ENCODE peak calls at places on chromosomes 13 and 19, in four cellular contexts. Q is SK-N-SH, X is H1, N is K562. J is an unnamed sample.

GRCh38 chr19:49436381-49437017 is 4.8 kb downstream of the SLC17A7 start:
- DNase-seq in X (peak), N (peak), Q (peak), J (no peak)

GRCh38 chr13:64725492-64725891 is 2504.6 kb downstream of the PCDH9 start:
- DNase-seq in N (no peak), Q (no peak), X (no peak), J (no peak)

GRCh38 chr19:38163419-38164290 is 60.4 kb downstream of the DPF1 start:
- DNase-seq in X (no peak), N (no peak), Q (no peak), J (no peak)

GRCh38 chr13:46405457-46405856 is 18.4 kb upstream of the RUBCNL start:
- DNase-seq in N (no peak), Q (no peak), X (no peak), J (no peak)

GRCh38 chr13:75685239-75685697 is 49.1 kb downstream of the LMO7 start:
- DNase-seq in X (no peak), Q (no peak), N (no peak), J (no peak)

GRCh38 chr19:28297036-28297435 is 915.9 kb downstream of the UQCRFS1 start:
- DNase-seq in N (no peak), X (no peak), Q (no peak), J (no peak)

GRCh38 chr13:34044660-34045080 is 226.7 kb downstream of the RFC3 start:
- DNase-seq in Q (no peak), X (no peak), N (no peak), J (no peak)

GRCh38 chr19:49906879-49907564 is 10.3 kb upstream of the IL4I1 start:
- DNase-seq in Q (no peak), N (no peak), X (no peak), J (peak)

GRCh38 chr13:104954210-104954609 is 1581.3 kb downstream of the EFNB2 start:
- DNase-seq in Q (no peak), N (no peak), X (no peak), J (no peak)

GRCh38 chr13:28324181-28324789 is 170.6 kb downstream of the FLT1 start:
- DNase-seq in N (peak), Q (peak), X (peak), J (peak)

GRCh38 chr19:48836089-48837017 is at the start of gene HSD17B14:
- DNase-seq in Q (peak), X (peak), N (peak), J (no peak)

GRCh38 chr19:33676999-33677665 is 55.4 kb downstream of the CHST8 start:
- DNase-seq in N (no peak), X (no peak), Q (peak), J (no peak)

GRCh38 chr19:4870025-4870700 is 2.7 kb upstream of the PLIN3 start:
- DNase-seq in X (no peak), N (peak), Q (no peak), J (no peak)

GRCh38 chr19:51259348-51260245 is 8.7 kb downstream of the SIGLECL1 start:
- DNase-seq in X (peak), N (peak), Q (peak), J (peak)

GRCh38 chr13:50914848-50915247 is 5.3 kb downstream of the RNASEH2B start:
- DNase-seq in X (no peak), Q (no peak), N (no peak), J (no peak)

GRCh38 chr19:10184636-10185035 is 10.1 kb downstream of the DNMT1 start:
- DNase-seq in Q (no peak), N (no peak), X (no peak), J (no peak)

GRCh38 chr13:61136101-61136500 is 279.5 kb downstream of the PCDH20 start:
- DNase-seq in X (no peak), N (no peak), Q (no peak), J (no peak)

GRCh38 chr13:24282256-24282655 is 27.1 kb upstream of the C1QTNF9 start:
- DNase-seq in X (no peak), N (no peak), Q (peak), J (no peak)

GRCh38 chr13:27359203-27359821 is 65.1 kb upstream of the GTF3A start:
- DNase-seq in N (peak), Q (peak), X (no peak), J (no peak)

GRCh38 chr19:56692496-56692895 is 20.9 kb upstream of the ZNF835 start:
- DNase-seq in X (no peak), N (no peak), Q (no peak), J (no peak)

GRCh38 chr19:33758541-33759013 is 38.1 kb upstream of the KCTD15 start:
- DNase-seq in X (no peak), N (no peak), Q (no peak), J (no peak)

GRCh38 chr19:15812059-15812722 is 3.3 kb downstream of the OR10H1 start:
- DNase-seq in N (no peak), Q (no peak), X (no peak), J (no peak)

GRCh38 chr19:10811391-10812111 is 24.5 kb downstream of the TMED1 start:
- DNase-seq in X (no peak), N (peak), Q (no peak), J (no peak)

GRCh38 chr13:24681930-24682329 is 1.7 kb downstream of the ATP12A start:
- DNase-seq in X (no peak), Q (no peak), N (no peak), J (no peak)

GRCh38 chr13:104318121-104318520 is 1251.9 kb upstream of the SLC10A2 start:
- DNase-seq in X (no peak), N (no peak), Q (peak), J (no peak)

GRCh38 chr13:38308736-38309135 is 40.9 kb upstream of the UFM1 start:
- DNase-seq in N (no peak), X (no peak), Q (no peak), J (no peak)

GRCh38 chr19:40754611-40755247 is 3.7 kb downstream of the SNRPA start:
- DNase-seq in X (no peak), Q (no peak), N (no peak), J (no peak)

GRCh38 chr13:79404985-79405384 is 1.1 kb downstream of the RBM26 start:
- DNase-seq in X (no peak), N (no peak), Q (no peak), J (no peak)

GRCh38 chr13:41674246-41674645 is 216.9 kb downstream of the RGCC start:
- DNase-seq in X (no peak), Q (no peak), N (no peak), J (no peak)

GRCh38 chr19:7505682-7506384 is 10.1 kb upstream of the ZNF358 start:
- DNase-seq in Q (peak), N (peak), X (peak), J (no peak)

GRCh38 chr13:73422973-73423372 is 364.2 kb downstream of the KLF5 start:
- DNase-seq in X (no peak), N (no peak), Q (no peak), J (no peak)

GRCh38 chr13:22569830-22570229 is 610.9 kb upstream of the SGCG start:
- DNase-seq in X (no peak), N (no peak), Q (no peak), J (no peak)

GRCh38 chr19:1862424-1863307 is 713 bp downstream of the KLF16 start:
- DNase-seq in N (peak), X (peak), Q (peak), J (no peak)

GRCh38 chr19:11197291-11198174 is at the start of gene KANK2:
- DNase-seq in N (peak), X (peak), Q (peak), J (peak)

GRCh38 chr19:52520013-52520412 is 7.5 kb upstream of the ZNF808 start:
- DNase-seq in N (no peak), Q (no peak), X (no peak), J (no peak)

GRCh38 chr13:51125495-51126226 is 14.6 kb upstream of the C13orf42 start:
- DNase-seq in N (peak), Q (peak), X (peak), J (peak)

GRCh38 chr13:92355213-92355612 is 871.4 kb upstream of the GPC6 start:
- DNase-seq in N (peak), X (no peak), Q (peak), J (no peak)

GRCh38 chr13:39415403-39415802 is 187.6 kb downstream of the LHFPL6 start:
- DNase-seq in X (no peak), N (no peak), Q (peak), J (no peak)

GRCh38 chr19:47253467-47253881 is 2.9 kb upstream of the CCDC9 start:
- DNase-seq in Q (no peak), X (no peak), N (no peak), J (no peak)
- TF ChIP-seq NRF1 in Q (no peak), X (no peak), N (no peak), J (no peak)

GRCh38 chr13:66111628-66112027 is 1118.5 kb downstream of the PCDH9 start:
- DNase-seq in Q (no peak), X (no peak), N (no peak), J (no peak)
- TF ChIP-seq NRF1 in Q (no peak), X (no peak), N (no peak), J (no peak)

GRCh38 chr19:55621673-55622231 is 2.6 kb downstream of the ZNF784 start:
- DNase-seq in N (no peak), Q (no peak), X (no peak), J (no peak)

GRCh38 chr19:55622242-55622969 is 2.0 kb downstream of the ZNF784 start:
- DNase-seq in N (peak), X (no peak), Q (no peak), J (no peak)

GRCh38 chr19:55624109-55625003 is at the start of gene ZNF784:
- DNase-seq in N (peak), X (peak), Q (peak), J (no peak)

GRCh38 chr19:55625004-55625326 is 599 bp upstream of the ZNF784 start:
- DNase-seq in X (no peak), N (no peak), Q (peak), J (no peak)

DNA sequence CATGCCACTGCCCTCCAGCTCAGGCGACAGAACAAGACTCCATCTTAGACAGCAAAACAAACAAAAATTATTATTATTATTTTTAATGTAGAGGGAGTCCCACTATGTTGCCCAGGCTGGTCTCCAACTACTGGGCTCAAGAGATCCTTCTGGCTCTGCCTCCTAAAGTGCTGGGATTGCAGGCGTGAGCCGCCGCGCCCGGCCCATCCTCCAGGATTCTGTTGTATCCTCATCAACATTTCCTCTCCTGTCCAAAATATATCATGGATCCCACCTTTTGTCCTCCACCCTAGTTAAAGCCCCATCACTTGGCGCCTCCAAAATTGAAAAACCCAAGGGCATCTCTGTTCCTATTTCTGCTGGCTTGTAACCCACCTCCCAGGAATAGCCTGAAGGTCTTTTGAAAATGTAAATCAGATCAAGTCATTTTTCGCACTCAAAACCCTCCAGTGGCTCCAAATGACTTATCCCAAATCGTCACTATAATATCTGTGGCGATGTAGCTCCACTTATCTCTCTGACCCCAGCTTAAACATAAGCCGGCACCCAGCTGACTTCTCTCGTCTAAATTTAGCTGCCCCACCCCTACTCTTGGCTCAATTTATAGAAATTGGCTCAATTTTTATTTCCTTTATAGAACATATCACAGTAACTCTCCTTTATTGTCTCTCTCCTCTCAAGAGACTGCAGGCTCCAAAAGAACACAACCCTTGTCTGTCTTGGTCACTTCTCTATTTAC is 1.1 kb downstream of the ZNF784 start:
- DNase-seq in Q (peak), X (no peak), N (peak), J (no peak)
- TF ChIP-seq NRF1 in Q (no peak), X (no peak), N (no peak), J (no peak)

GRCh38 chr13:32638739-32639138 is 52.5 kb downstream of the PDS5B start:
- DNase-seq in X (no peak), Q (no peak), N (no peak), J (no peak)

GRCh38 chr13:32642316-32642715 is 56.1 kb downstream of the PDS5B start:
- DNase-seq in N (no peak), X (no peak), Q (no peak), J (no peak)

GRCh38 chr13:32636711-32637110 is 50.5 kb downstream of the PDS5B start:
- DNase-seq in N (no peak), X (no peak), Q (no peak), J (no peak)

GRCh38 chr13:32642858-32643257 is 56.6 kb downstream of the PDS5B start:
- DNase-seq in X (no peak), N (no peak), Q (no peak), J (no peak)

DNA sequence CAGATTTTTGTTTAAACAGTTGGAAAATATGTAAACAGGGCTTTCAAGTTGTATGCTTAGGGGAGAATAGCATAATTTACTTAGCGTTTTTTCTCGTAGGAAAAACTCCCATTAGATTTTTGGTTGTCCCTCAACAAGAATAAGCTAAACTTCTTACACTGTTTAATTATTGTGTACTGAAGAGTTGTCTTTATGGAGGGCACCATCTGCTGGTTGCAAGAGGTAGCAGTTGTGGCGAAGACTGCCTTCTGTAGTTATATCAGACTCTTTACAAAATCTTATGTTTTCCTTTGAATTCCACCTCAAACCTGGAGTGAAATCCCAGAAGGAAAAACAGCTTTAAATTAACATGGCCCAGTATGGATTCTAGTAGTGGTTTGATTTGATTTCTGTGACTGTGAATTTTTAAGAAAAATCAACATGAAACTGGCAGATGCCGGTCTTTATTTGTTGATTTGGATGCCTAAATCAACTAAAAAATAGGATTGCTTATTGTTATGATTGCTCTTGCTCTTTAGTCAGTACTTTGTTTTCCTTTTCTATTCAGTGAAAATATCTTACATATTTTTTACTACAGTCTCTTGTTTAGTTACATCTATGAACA is 53.4 kb downstream of the PDS5B start:
- DNase-seq in Q (peak), N (peak), X (no peak), J (peak)
- TF ChIP-seq NRF1 in Q (no peak), N (no peak), X (no peak), J (no peak)